ENCODE peak calls at places on chromosomes 7 and 10, in eight cellular contexts. J is lower lobe of right lung; T is M059J; F is Caco-2; V is MM.1S; A is osteocyte; P is cardiac fibroblast; H is activated naive CD4-positive, alpha-beta T cell treated with anti-CD3 and anti-CD28 coated beads for 36 hours. Y is an unnamed sample.

GRCh38 chr10:58820862-58821559 is 308.3 kb downstream of the BICC1 start:
- DNase-seq in T (peak), F (no peak), P (peak), H (no peak), A (no peak), J (no peak), V (no peak), Y (no peak)

GRCh38 chr10:24777191-24777590 is 53.5 kb upstream of the ARHGAP21 start:
- DNase-seq in F (no peak), A (no peak), V (no peak), T (no peak), J (no peak), P (no peak), H (no peak), Y (no peak)

GRCh38 chr10:66980276-66980675 is 54.4 kb downstream of the LRRTM3 start:
- DNase-seq in J (no peak), V (no peak), P (no peak), F (no peak), T (no peak), A (no peak), H (no peak), Y (no peak)

GRCh38 chr7:148620749-148621372 is 30.3 kb downstream of the C7orf33 start:
- DNase-seq in T (peak), H (no peak), A (no peak), J (no peak), P (no peak), V (no peak), F (no peak), Y (no peak)

GRCh38 chr10:89153086-89153485 is 54.0 kb downstream of the CH25H start:
- DNase-seq in T (peak), V (no peak), P (no peak), F (no peak), J (no peak), A (no peak), H (no peak), Y (no peak)

GRCh38 chr10:64535131-64535867 is 1014.1 kb downstream of the REEP3 start:
- DNase-seq in V (no peak), A (no peak), J (no peak), P (no peak), F (no peak), H (no peak), T (no peak), Y (no peak)

GRCh38 chr7:134823400-134823799 is 44.0 kb downstream of the CALD1 start:
- DNase-seq in P (peak), H (no peak), F (no peak), V (no peak), T (peak), A (no peak), J (no peak), Y (no peak)

GRCh38 chr10:71213761-71214440 is 1.5 kb downstream of the UNC5B start:
- DNase-seq in V (no peak), P (peak), J (no peak), A (no peak), T (peak), F (no peak), H (no peak), Y (no peak)

GRCh38 chr10:97428572-97428981 is 2.6 kb downstream of the PGAM1 start:
- DNase-seq in F (no peak), H (peak), A (no peak), V (no peak), J (no peak), T (no peak), P (no peak), Y (peak)

GRCh38 chr7:133824123-133824522 is 303.0 kb upstream of the LRGUK start:
- DNase-seq in T (no peak), A (no peak), H (no peak), V (no peak), P (no peak), F (no peak), J (no peak), Y (no peak)

GRCh38 chr7:113561446-113561845 is 357.4 kb downstream of the PPP1R3A start:
- DNase-seq in P (peak), T (peak), F (no peak), J (no peak), H (no peak), V (no peak), A (no peak), Y (no peak)

GRCh38 chr10:17086865-17087264 is 42.7 kb downstream of the CUBN start:
- DNase-seq in P (no peak), V (no peak), J (no peak), A (no peak), H (no peak), T (no peak), F (no peak), Y (no peak)

GRCh38 chr10:91635401-91636400 is 2.8 kb upstream of the PPP1R3C start:
- DNase-seq in T (peak), P (peak), H (peak), J (no peak), F (peak), A (no peak), V (peak), Y (peak)

GRCh38 chr10:43208147-43209063 is 58.5 kb downstream of the RASGEF1A start:
- DNase-seq in H (peak), F (no peak), P (no peak), T (no peak), V (no peak), J (peak), A (no peak), Y (no peak)

GRCh38 chr10:6729071-6729773 is 149.1 kb upstream of the PRKCQ start:
- DNase-seq in V (no peak), A (no peak), H (no peak), J (no peak), T (peak), F (no peak), P (peak), Y (no peak)

GRCh38 chr7:130891254-130892094 is 157.5 kb upstream of the KLF14 start:
- DNase-seq in H (no peak), F (no peak), J (peak), V (no peak), P (peak), A (no peak), T (peak), Y (no peak)

GRCh38 chr7:83697814-83698530 is 49.0 kb upstream of the SEMA3E start:
- DNase-seq in V (no peak), A (no peak), P (no peak), H (no peak), J (no peak), T (no peak), F (no peak), Y (no peak)

GRCh38 chr10:115022754-115023153 is 70.4 kb upstream of the ATRNL1 start:
- DNase-seq in V (no peak), P (no peak), A (no peak), J (no peak), F (no peak), H (no peak), T (no peak), Y (peak)

GRCh38 chr7:106959753-106960152 is 84.8 kb upstream of the PRKAR2B start:
- DNase-seq in A (no peak), F (peak), T (no peak), P (no peak), H (peak), J (no peak), V (no peak), Y (peak)

GRCh38 chr7:144812379-144813283 is 23.2 kb downstream of the TPK1 start:
- DNase-seq in J (no peak), P (no peak), T (peak), A (no peak), H (peak), F (no peak), V (peak), Y (peak)

GRCh38 chr10:62460393-62460792 is 86.2 kb downstream of the ZNF365 start:
- DNase-seq in J (no peak), H (no peak), F (no peak), A (no peak), V (peak), P (no peak), T (no peak), Y (peak)

GRCh38 chr7:140696024-140696678 is 357 bp upstream of the NDUFB2 start:
- DNase-seq in H (peak), P (peak), J (peak), F (no peak), V (peak), T (peak), A (peak), Y (peak)